ENCODE peak calls at places on chromosomes 7 and 10, in seven cellular contexts. Z is transverse colon; J is naive thymus-derived CD4-positive, alpha-beta T cell; X is cardiac fibroblast; R is keratinocyte; D is A549; L is GM23248. F is an unnamed sample.

GRCh38 chr10:90051053-90051452 is 349.7 kb downstream of the KIF20B start:
- DNase-seq in Z (no peak), J (no peak), X (no peak), R (peak), D (no peak), L (no peak), F (no peak)

GRCh38 chr7:32490127-32490796 is at the start of gene LSM5:
- DNase-seq in Z (peak), J (peak), X (peak), R (no peak), D (peak), L (peak), F (peak)

GRCh38 chr10:125783408-125783807 is 7.8 kb upstream of the MMP21 start:
- DNase-seq in Z (no peak), J (no peak), X (no peak), R (no peak), D (no peak), L (no peak), F (no peak)

GRCh38 chr7:121504478-121504877 is 108.4 kb upstream of the FAM3C start:
- DNase-seq in Z (no peak), J (no peak), X (peak), R (peak), D (peak), L (peak), F (peak)

GRCh38 chr7:139817249-139817648 is 11.8 kb upstream of the TBXAS1 start:
- DNase-seq in Z (no peak), J (no peak), X (no peak), R (no peak), D (no peak), L (no peak), F (no peak)

GRCh38 chr10:94370501-94370900 is 7.8 kb upstream of the NOC3L start:
- DNase-seq in Z (no peak), J (no peak), X (no peak), R (no peak), D (no peak), L (no peak), F (no peak)

GRCh38 chr7:67392596-67393438 is 396.2 kb downstream of the TYW1 start:
- DNase-seq in Z (no peak), J (no peak), X (no peak), R (no peak), D (no peak), L (no peak), F (no peak)

GRCh38 chr7:45460379-45460778 is 113.8 kb upstream of the ADCY1 start:
- DNase-seq in Z (no peak), J (no peak), X (no peak), R (no peak), D (no peak), L (no peak), F (no peak)

GRCh38 chr7:32586291-32587221 is 91.3 kb downstream of the AVL9 start:
- DNase-seq in Z (no peak), J (no peak), X (peak), R (no peak), D (peak), L (peak), F (peak)

GRCh38 chr7:74481458-74482324 is 28.0 kb downstream of the GTF2IRD1 start:
- DNase-seq in Z (no peak), J (no peak), X (no peak), R (no peak), D (no peak), L (peak), F (peak)

GRCh38 chr7:127252736-127253288 is at the start of gene GRM8:
- DNase-seq in Z (peak), J (no peak), X (peak), R (no peak), D (peak), L (peak), F (peak)

GRCh38 chr10:28359334-28359733 is 56.5 kb upstream of the MPP7 start:
- DNase-seq in Z (no peak), J (no peak), X (no peak), R (no peak), D (no peak), L (no peak), F (no peak)

GRCh38 chr7:100088621-100089457 is at the start of gene COPS6:
- DNase-seq in Z (peak), J (peak), X (peak), R (no peak), D (peak), L (peak), F (peak)

GRCh38 chr7:121083790-121084251 is 95.3 kb downstream of the CPED1 start:
- DNase-seq in Z (no peak), J (no peak), X (peak), R (no peak), D (no peak), L (peak), F (peak)

GRCh38 chr10:130973127-130973839 is 338.2 kb downstream of the TCERG1L start:
- DNase-seq in Z (no peak), J (no peak), X (no peak), R (no peak), D (no peak), L (no peak), F (no peak)

GRCh38 chr10:112307631-112308502 is 24.7 kb downstream of the TECTB start:
- DNase-seq in Z (peak), J (no peak), X (peak), R (no peak), D (peak), L (peak), F (peak)

GRCh38 chr10:133325392-133325760 is 11.3 kb downstream of the CALY start:
- DNase-seq in Z (no peak), J (no peak), X (no peak), R (no peak), D (no peak), L (peak), F (no peak)

GRCh38 chr7:16652888-16653287 is 6.9 kb downstream of the BZW2 start:
- DNase-seq in Z (no peak), J (no peak), X (no peak), R (peak), D (no peak), L (no peak), F (no peak)

GRCh38 chr7:27210441-27211083 is 10.7 kb upstream of the HOXA13 start:
- DNase-seq in Z (peak), J (peak), X (peak), R (no peak), D (peak), L (peak), F (peak)

GRCh38 chr7:129256221-129256620 is 31.4 kb downstream of the AHCYL2 start:
- DNase-seq in Z (no peak), J (no peak), X (no peak), R (no peak), D (no peak), L (no peak), F (no peak)

GRCh38 chr10:103451871-103452713 is at the start of gene CALHM2:
- DNase-seq in Z (peak), J (peak), X (peak), R (no peak), D (peak), L (peak), F (peak)

GRCh38 chr7:6613706-6614105 is 1.7 kb upstream of the ZNF853 start:
- DNase-seq in Z (no peak), J (no peak), X (no peak), R (no peak), D (no peak), L (no peak), F (no peak)

GRCh38 chr7:22356855-22357310 is at the start of gene RAPGEF5:
- DNase-seq in Z (peak), J (no peak), X (no peak), R (no peak), D (peak), L (peak), F (no peak)
- H3K4me3 ChIP-seq in Z (peak), J (no peak), X (no peak), R (peak), D (peak), L (peak), F (no peak)

DNA sequence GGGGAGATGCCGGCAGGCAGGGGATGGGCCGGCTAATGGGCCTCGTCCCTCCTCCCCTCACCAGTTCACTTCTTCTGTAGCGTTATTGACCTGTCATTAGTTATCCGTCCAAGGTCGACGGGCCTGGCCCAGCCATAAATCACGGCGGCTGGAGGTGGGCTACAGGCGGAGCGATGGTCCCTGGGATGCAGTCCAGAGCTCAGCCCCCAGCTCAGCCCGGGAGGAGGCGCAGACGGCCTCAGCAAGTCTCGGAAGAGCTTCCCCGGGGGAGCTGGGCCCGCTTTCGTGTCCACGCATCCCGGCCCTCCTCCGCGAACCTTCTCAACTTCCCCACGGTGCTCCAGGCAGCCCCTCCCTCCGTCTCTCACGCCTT is 18.6 kb downstream of the POLL start:
- DNase-seq in Z (no peak), J (no peak), X (no peak), R (no peak), D (no peak), L (peak), F (no peak)
- H3K4me3 ChIP-seq in Z (peak), J (peak), X (no peak), R (peak), D (peak), L (peak), F (peak)

DNA sequence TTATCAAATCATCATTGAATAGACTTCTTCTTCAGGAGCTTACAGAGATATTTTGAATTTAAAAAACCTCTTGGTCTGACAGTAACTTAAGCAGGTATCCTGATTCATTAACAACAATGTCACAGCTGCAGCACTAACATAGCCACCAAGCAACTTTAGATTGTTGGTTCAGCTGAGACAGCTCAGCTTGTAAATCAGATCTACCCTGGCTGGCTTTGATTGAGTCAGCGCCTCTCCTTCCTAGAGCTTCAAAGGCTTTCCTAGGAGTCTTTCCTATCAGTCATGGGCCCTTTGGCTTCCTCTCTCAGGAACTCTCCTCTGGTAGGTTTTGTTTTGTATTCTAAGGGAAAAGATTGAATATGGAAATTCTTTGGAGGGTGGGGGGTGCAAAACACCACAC is 70.7 kb upstream of the STEAP4 start:
- DNase-seq in Z (no peak), J (no peak), X (no peak), R (no peak), D (no peak), L (no peak), F (peak)
- H3K4me3 ChIP-seq in Z (no peak), J (no peak), X (no peak), R (no peak), D (no peak), L (no peak), F (no peak)

DNA sequence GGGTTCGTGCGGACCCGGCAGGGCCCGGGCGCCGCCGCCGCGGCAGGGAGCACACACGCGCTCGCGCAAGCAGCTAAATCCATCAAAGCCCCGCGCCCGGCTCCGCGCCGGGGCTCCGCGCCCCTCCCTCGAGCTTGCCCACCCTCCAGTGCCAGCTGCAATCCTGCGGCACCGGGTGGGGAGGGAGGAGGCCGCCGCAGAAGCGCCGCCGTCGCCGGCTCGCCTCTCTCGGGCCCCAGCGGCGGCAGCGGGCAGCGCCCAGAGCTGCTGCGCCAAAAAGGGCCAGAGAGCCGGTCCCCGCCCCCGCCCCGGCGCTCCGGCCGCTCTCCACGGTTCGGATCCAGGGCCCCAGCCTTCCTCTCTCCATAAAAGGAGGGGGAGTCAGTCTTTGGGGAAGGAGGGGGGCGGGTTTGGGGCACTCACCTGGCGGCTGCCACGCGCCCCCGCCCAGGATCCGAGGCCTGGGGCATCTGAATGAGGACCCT is 370 bp upstream of the PDGFA start:
- DNase-seq in Z (peak), J (no peak), X (peak), R (no peak), D (peak), L (peak), F (peak)
- H3K4me3 ChIP-seq in Z (peak), J (no peak), X (peak), R (peak), D (peak), L (peak), F (no peak)

DNA sequence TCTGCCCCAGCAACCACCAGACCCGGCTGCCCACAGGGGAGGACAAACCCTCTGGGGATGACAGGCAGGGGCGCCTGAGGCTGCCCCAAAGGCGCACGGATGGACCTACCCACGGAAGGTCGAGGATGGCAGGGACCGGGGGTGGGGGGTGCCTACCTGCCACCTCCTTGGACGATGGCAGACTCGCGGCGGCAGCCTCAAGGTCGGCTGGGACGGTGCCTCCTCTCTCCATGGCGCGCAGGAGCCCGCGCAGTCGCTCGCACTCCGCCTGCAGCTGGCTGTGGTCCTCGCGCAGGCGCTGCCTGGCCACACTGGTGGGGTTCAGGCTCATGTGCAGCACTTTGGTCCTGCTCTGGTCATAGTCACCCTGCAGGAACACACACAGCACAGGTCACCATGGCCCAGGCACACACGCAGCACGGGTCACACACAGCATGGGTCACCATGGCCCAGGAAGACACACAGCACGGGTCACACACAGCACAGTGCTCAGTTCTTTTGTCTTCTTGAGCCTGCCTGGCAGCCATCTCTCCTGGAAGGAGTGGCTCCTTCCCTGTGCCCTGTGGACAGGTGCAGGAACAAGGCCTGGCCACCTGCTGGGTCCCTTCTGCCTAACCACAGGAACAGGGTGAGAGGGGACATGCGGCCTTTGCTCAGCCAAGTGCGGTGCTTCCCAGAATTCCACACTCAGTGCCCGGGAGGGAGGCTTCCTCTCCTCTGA is 266.6 kb downstream of the ELFN1 start:
- DNase-seq in Z (no peak), J (no peak), X (no peak), R (no peak), D (no peak), L (no peak), F (no peak)
- H3K4me3 ChIP-seq in Z (no peak), J (no peak), X (no peak), R (no peak), D (no peak), L (no peak), F (no peak)

GRCh38 chr7:102319671-102320070 is 33.0 kb downstream of the SH2B2 start:
- DNase-seq in Z (no peak), J (no peak), X (no peak), R (no peak), D (no peak), L (no peak), F (no peak)

GRCh38 chr7:102322202-102322715 is 34.0 kb downstream of the SPDYE6 start:
- DNase-seq in Z (no peak), J (no peak), X (peak), R (no peak), D (no peak), L (no peak), F (peak)

GRCh38 chr7:102320181-102320580 is 33.5 kb downstream of the SH2B2 start:
- DNase-seq in Z (no peak), J (no peak), X (no peak), R (no peak), D (no peak), L (no peak), F (no peak)

GRCh38 chr7:102321351-102322201 is 34.7 kb downstream of the SPDYE6 start:
- DNase-seq in Z (peak), J (no peak), X (peak), R (no peak), D (no peak), L (peak), F (no peak)

GRCh38 chr7:102320601-102321350 is 34.1 kb downstream of the SH2B2 start:
- DNase-seq in Z (no peak), J (no peak), X (no peak), R (no peak), D (no peak), L (no peak), F (no peak)
- H3K4me3 ChIP-seq in Z (peak), J (no peak), X (no peak), R (no peak), D (no peak), L (no peak), F (no peak)